ENCODE peak calls at places on chromosomes 4 and X, in seven cellular contexts. N is tibial nerve, Y is A549, A is esophagus muscularis mucosa, E is suprapubic skin, S is K562, W is upper lobe of left lung. M is an unnamed sample.

GRCh38 chr4:98293089-98293887 is 32.1 kb downstream of the RAP1GDS1 start:
- DNase-seq in W (no peak), N (no peak), Y (no peak), E (no peak), A (no peak), S (no peak), M (no peak)

GRCh38 chrX:136822337-136823095 is 41.8 kb upstream of the ARHGEF6 start:
- DNase-seq in N (no peak), Y (no peak), E (no peak), W (no peak), S (no peak), A (no peak), M (no peak)

GRCh38 chrX:37405954-37406353 is 56.8 kb downstream of the PRRG1 start:
- DNase-seq in W (no peak), E (no peak), A (no peak), Y (no peak), S (no peak), N (no peak), M (no peak)

GRCh38 chrX:75067931-75068330 is 88.2 kb downstream of the ABCB7 start:
- DNase-seq in A (no peak), N (no peak), W (no peak), E (no peak), S (no peak), Y (no peak), M (no peak)

GRCh38 chrX:108081110-108081509 is 10.2 kb downstream of the PSMD10 start:
- DNase-seq in E (no peak), Y (no peak), A (no peak), S (no peak), N (no peak), W (no peak), M (no peak)

GRCh38 chr4:186074189-186074588 is 5.2 kb downstream of the TLR3 start:
- DNase-seq in A (no peak), N (no peak), W (peak), E (no peak), S (no peak), Y (no peak), M (no peak)

GRCh38 chr4:67571975-67572374 is 13.4 kb downstream of the STAP1 start:
- DNase-seq in N (no peak), A (no peak), E (no peak), Y (no peak), W (no peak), S (no peak), M (no peak)

GRCh38 chr4:90095000-90095399 is 32.2 kb upstream of the CCSER1 start:
- DNase-seq in S (no peak), E (no peak), Y (no peak), N (no peak), W (no peak), A (no peak), M (no peak)

GRCh38 chr4:153651961-153652784 is 31.9 kb upstream of the TLR2 start:
- DNase-seq in W (peak), S (no peak), E (no peak), N (no peak), Y (no peak), A (no peak), M (no peak)

GRCh38 chr4:123785515-123785914 is 388.9 kb downstream of the SPRY1 start:
- DNase-seq in N (peak), S (no peak), A (peak), E (peak), W (peak), Y (no peak), M (peak)

GRCh38 chrX:154002215-154002719 is 17.4 kb downstream of the IRAK1 start:
- DNase-seq in N (peak), W (peak), A (no peak), Y (peak), S (peak), E (no peak), M (peak)

GRCh38 chr4:7342223-7342576 is 92.5 kb downstream of the PSAPL1 start:
- DNase-seq in Y (no peak), W (no peak), E (no peak), S (no peak), A (no peak), N (no peak), M (no peak)

GRCh38 chr4:81790477-81790876 is 318.8 kb upstream of the RASGEF1B start:
- DNase-seq in S (peak), E (no peak), Y (no peak), A (no peak), W (no peak), N (no peak), M (no peak)

GRCh38 chr4:186676531-186677158 is 47.0 kb downstream of the FAT1 start:
- DNase-seq in Y (peak), N (no peak), S (no peak), W (no peak), A (no peak), E (no peak), M (no peak)

GRCh38 chrX:119948381-119948780 is 4.8 kb upstream of the NKAP start:
- DNase-seq in E (no peak), N (no peak), S (no peak), W (no peak), A (no peak), Y (no peak), M (no peak)

GRCh38 chr4:183823394-183823793 is 81.7 kb upstream of the STOX2 start:
- DNase-seq in N (peak), A (no peak), Y (peak), S (no peak), E (no peak), W (no peak), M (peak)

GRCh38 chr4:76764251-76764650 is 133.7 kb downstream of the SOWAHB start:
- DNase-seq in S (no peak), A (no peak), Y (no peak), E (no peak), W (no peak), N (no peak), M (no peak)

GRCh38 chr4:2689114-2689513 is 67.0 kb downstream of the TNIP2 start:
- DNase-seq in A (no peak), S (no peak), Y (no peak), W (no peak), N (no peak), E (no peak), M (no peak)

GRCh38 chr4:16617416-16617815 is 281.0 kb downstream of the LDB2 start:
- DNase-seq in A (no peak), S (no peak), Y (no peak), E (no peak), N (no peak), W (no peak), M (no peak)

GRCh38 chrX:29617276-29617675 is 598.1 kb upstream of the MAGEB2 start:
- DNase-seq in Y (no peak), W (no peak), E (no peak), N (no peak), A (no peak), S (no peak), M (no peak)

GRCh38 chrX:153966841-153967535 is 4.6 kb downstream of the HCFC1 start:
- DNase-seq in A (no peak), Y (no peak), E (peak), S (no peak), N (no peak), W (no peak), M (no peak)

GRCh38 chr4:152970102-152970820 is 34.1 kb downstream of the FHDC1 start:
- DNase-seq in Y (no peak), W (no peak), E (no peak), S (no peak), A (no peak), N (no peak), M (no peak)

GRCh38 chrX:7614616-7615015 is 228.4 kb upstream of the VCX start:
- DNase-seq in E (no peak), A (no peak), N (no peak), S (no peak), W (peak), Y (no peak), M (no peak)

GRCh38 chr4:155809835-155810234 is 51.0 kb downstream of the GUCY1B1 start:
- DNase-seq in Y (peak), N (no peak), A (no peak), E (no peak), S (peak), W (no peak), M (no peak)

GRCh38 chr4:69858683-69859082 is 1.3 kb downstream of the SULT1E1 start:
- DNase-seq in S (no peak), E (no peak), A (no peak), N (no peak), W (no peak), Y (no peak), M (no peak)

GRCh38 chrX:150790021-150790420 is 96.8 kb downstream of the MTMR1 start:
- DNase-seq in S (no peak), N (no peak), W (no peak), E (no peak), A (no peak), Y (no peak), M (no peak)

GRCh38 chr4:156609421-156609820 is 362.2 kb downstream of the PDGFC start:
- DNase-seq in S (no peak), A (no peak), Y (no peak), W (peak), N (peak), E (no peak), M (peak)

GRCh38 chr4:47410271-47410670 is 53.2 kb downstream of the COMMD8 start:
- DNase-seq in W (no peak), A (no peak), Y (no peak), E (no peak), S (no peak), N (no peak), M (no peak)

GRCh38 chrX:120690344-120690743 is 60.5 kb upstream of the C1GALT1C1 start:
- DNase-seq in W (no peak), S (no peak), A (no peak), N (no peak), E (no peak), Y (no peak), M (no peak)

GRCh38 chrX:47191331-47191730 is 2.3 kb upstream of the UBA1 start:
- DNase-seq in S (no peak), A (no peak), E (no peak), N (no peak), Y (no peak), W (peak), M (peak)

GRCh38 chrX:47193475-47194241 is at the start of gene UBA1:
- DNase-seq in A (peak), E (peak), Y (peak), S (peak), W (peak), N (peak), M (peak)

GRCh38 chrX:47189906-47190305 is 3.7 kb upstream of the UBA1 start:
- DNase-seq in Y (no peak), S (no peak), A (no peak), W (no peak), E (no peak), N (no peak), M (no peak)

GRCh38 chrX:47190445-47191269 is 3.0 kb upstream of the UBA1 start:
- DNase-seq in Y (peak), A (peak), S (peak), E (peak), W (peak), N (peak), M (peak)

DNA sequence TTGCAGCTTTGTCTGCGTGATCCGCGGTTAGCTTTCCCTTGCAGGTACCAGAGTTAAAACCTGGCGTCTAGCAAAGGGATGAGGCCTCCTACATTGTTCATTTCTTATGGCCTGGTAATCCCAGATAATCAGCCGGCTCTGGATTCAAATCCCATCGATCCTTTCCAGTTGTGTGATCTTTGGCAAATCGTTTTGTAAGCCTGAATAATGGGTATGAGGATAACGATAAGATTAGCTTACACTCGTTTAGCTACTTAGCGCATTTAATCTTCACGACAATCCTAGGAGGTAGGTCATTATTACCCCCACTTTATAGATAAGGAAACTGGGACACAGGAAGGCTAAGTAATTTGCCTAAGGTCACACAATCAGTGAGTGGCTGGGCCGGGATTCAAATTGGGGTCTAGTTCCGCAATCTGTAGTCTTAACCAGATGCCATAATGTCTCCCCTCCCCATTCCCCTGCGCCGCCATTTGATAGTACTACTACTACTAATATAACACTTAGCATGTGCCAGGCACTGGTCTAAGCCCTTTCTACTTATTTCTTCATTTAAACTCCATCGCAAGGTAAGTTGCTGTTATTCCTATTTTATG is 1.7 kb upstream of the UBA1 start:
- DNase-seq in N (no peak), E (no peak), S (no peak), W (no peak), Y (no peak), A (no peak), M (no peak)
- H3K4me3 ChIP-seq in N (peak), E (peak), S (peak), W (no peak), Y (peak), A (peak), M (peak)

GRCh38 chr4:149870008-149870407 is 54.4 kb upstream of the IQCM start:
- DNase-seq in A (no peak), W (no peak), E (no peak), N (no peak), S (no peak), Y (no peak), M (no peak)
- TF ChIP-seq EP300 in A (no peak), W (no peak), E (no peak), N (no peak), S (no peak), Y (no peak), M (no peak)

GRCh38 chrX:40177489-40177888 is 79.7 kb upstream of the BCOR start:
- DNase-seq in S (no peak), Y (no peak), A (no peak), N (no peak), W (no peak), E (no peak), M (no peak)

GRCh38 chrX:40177942-40178715 is 80.4 kb upstream of the BCOR start:
- DNase-seq in Y (no peak), S (no peak), N (no peak), W (no peak), E (no peak), A (no peak), M (no peak)

GRCh38 chrX:40175416-40176255 is 77.9 kb upstream of the BCOR start:
- DNase-seq in E (peak), S (peak), W (peak), Y (peak), N (no peak), A (no peak), M (peak)

GRCh38 chrX:40176256-40176978 is 78.7 kb upstream of the BCOR start:
- DNase-seq in E (peak), Y (peak), W (peak), N (no peak), S (peak), A (no peak), M (peak)

GRCh38 chrX:40176979-40177430 is 79.2 kb upstream of the BCOR start:
- DNase-seq in S (no peak), E (peak), N (no peak), Y (no peak), W (no peak), A (no peak), M (no peak)
- H3K4me3 ChIP-seq in S (peak), E (peak), N (peak), Y (peak), W (no peak), A (peak), M (peak)

GRCh38 chr4:5696341-5696740 is 12.0 kb downstream of the EVC2 start:
- DNase-seq in Y (no peak), N (no peak), E (no peak), A (no peak), W (no peak), S (no peak), M (no peak)

GRCh38 chr4:5686338-5686737 is 22.0 kb downstream of the EVC2 start:
- DNase-seq in Y (no peak), A (no peak), S (no peak), E (no peak), W (no peak), N (no peak), M (no peak)

GRCh38 chr4:5693871-5694270 is 14.5 kb downstream of the EVC2 start:
- DNase-seq in N (no peak), Y (no peak), S (no peak), W (no peak), A (no peak), E (no peak), M (no peak)

GRCh38 chr4:5689065-5689464 is 19.3 kb downstream of the EVC2 start:
- DNase-seq in Y (no peak), W (no peak), S (no peak), A (no peak), N (no peak), E (no peak), M (no peak)

GRCh38 chr4:5691491-5692132 is 16.7 kb downstream of the EVC2 start:
- DNase-seq in E (no peak), S (no peak), N (no peak), W (no peak), A (no peak), Y (no peak), M (no peak)
- TF ChIP-seq EP300 in E (no peak), S (no peak), N (no peak), W (no peak), A (no peak), Y (no peak), M (no peak)

DNA sequence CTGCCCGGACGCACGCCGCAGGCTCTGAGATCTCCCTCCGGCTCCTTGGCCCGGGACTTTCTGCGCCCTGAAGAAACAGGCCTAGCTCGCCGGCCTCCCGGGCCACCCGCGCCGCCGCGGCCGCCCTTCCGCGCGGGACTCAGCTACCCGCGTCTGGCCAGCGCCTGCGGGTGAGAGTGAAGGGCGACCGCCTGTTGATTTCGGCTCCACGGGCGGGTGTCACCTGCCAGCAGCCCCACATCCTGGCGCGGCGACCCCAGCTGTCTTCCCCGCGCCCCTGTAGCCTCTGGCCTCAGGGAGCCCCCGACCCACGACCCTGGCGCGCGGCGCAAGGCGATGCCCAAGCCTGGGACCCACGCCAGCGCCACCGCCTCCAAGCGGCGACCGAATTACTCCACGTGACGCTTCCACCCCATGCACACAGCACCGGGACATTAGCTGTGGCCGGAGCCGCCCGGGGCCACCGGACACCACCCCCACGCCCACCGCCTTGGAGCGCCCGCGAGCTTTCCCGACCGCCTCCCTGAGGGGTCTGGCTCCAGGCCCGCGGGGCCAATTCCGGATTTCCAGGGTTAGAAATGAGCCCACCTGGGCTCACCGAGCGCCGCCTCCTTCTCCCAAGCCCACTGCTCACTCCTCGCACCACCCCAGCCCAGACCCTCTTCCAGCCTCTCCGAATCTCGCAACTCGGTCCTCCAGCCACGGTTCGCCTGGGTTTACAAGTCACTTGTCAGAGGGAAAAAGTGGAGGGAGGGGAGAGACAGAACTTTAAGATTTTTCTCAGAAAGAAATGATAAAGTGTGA is 10.2 kb downstream of the ARX start:
- DNase-seq in E (no peak), Y (no peak), W (no peak), N (no peak), S (no peak), A (no peak), M (no peak)
- H3K4me3 ChIP-seq in E (peak), Y (no peak), W (no peak), N (peak), S (no peak), A (peak), M (no peak)